ENCODE peak calls at places on chromosomes 4 and X, in six cellular contexts. F, I, J, H, Q and E are unnamed samples.

GRCh38 chrX:38987135-38987780 is 186.0 kb downstream of the MID1IP1 start:
- DNase-seq in F (no peak), I (no peak), J (no peak), H (no peak), Q (peak; percentile 9), E (no peak)

GRCh38 chrX:49848275-49848674 is 19.2 kb downstream of the PAGE4 start:
- DNase-seq in F (no peak), I (no peak), J (no peak), H (no peak), Q (no peak), E (no peak)

GRCh38 chrX:150905293-150905692 is 6.8 kb upstream of the CD99L2 start:
- DNase-seq in F (no peak), I (no peak), J (no peak), H (no peak), Q (no peak), E (no peak)

GRCh38 chr4:14100349-14100748 is 472.8 kb upstream of the BOD1L1 start:
- DNase-seq in F (no peak), I (peak; percentile 54), J (no peak), H (no peak), Q (no peak), E (peak; percentile 36)

GRCh38 chr4:156558365-156559025 is 413.1 kb downstream of the PDGFC start:
- DNase-seq in F (no peak), I (peak; percentile 56), J (no peak), H (no peak), Q (no peak), E (no peak)

GRCh38 chr4:147160908-147161513 is 215.3 kb upstream of the TTC29 start:
- DNase-seq in F (peak; percentile 19), I (peak; percentile 76), J (peak; percentile 78), H (no peak), Q (peak; percentile 16), E (peak; percentile 77)

GRCh38 chr4:113148925-113149324 is 99.5 kb downstream of the ANK2 start:
- DNase-seq in F (no peak), I (no peak), J (no peak), H (no peak), Q (peak; percentile 5), E (no peak)

GRCh38 chr4:47494124-47494430 is 9.0 kb downstream of the ATP10D start:
- DNase-seq in F (no peak), I (no peak), J (no peak), H (no peak), Q (no peak), E (no peak)

GRCh38 chrX:45711231-45711630 is 510.6 kb upstream of the DIPK2B start:
- DNase-seq in F (no peak), I (no peak), J (no peak), H (no peak), Q (no peak), E (no peak)

GRCh38 chr4:168942985-168943384 is 67.1 kb downstream of the CBR4 start:
- DNase-seq in F (no peak), I (peak; percentile 35), J (no peak), H (no peak), Q (no peak), E (no peak)

GRCh38 chr4:5524451-5524850 is 183.9 kb downstream of the EVC2 start:
- DNase-seq in F (no peak), I (no peak), J (no peak), H (no peak), Q (no peak), E (peak; percentile 5)

GRCh38 chrX:134782796-134783195 is 124.5 kb upstream of the PLAC1 start:
- DNase-seq in F (no peak), I (peak; percentile 54), J (peak; percentile 58), H (no peak), Q (no peak), E (peak; percentile 71)

GRCh38 chr4:15562114-15562513 is 92.4 kb downstream of the CC2D2A start:
- DNase-seq in F (no peak), I (no peak), J (no peak), H (no peak), Q (no peak), E (peak; percentile 22)

GRCh38 chr4:91502365-91502764 is 801.4 kb upstream of the GRID2 start:
- DNase-seq in F (no peak), I (no peak), J (peak; percentile 12), H (no peak), Q (peak; percentile 19), E (no peak)

GRCh38 chrX:154484255-154485149 is 1.9 kb downstream of the UBL4A start:
- DNase-seq in F (no peak), I (no peak), J (peak; percentile 40), H (no peak), Q (no peak), E (no peak)

GRCh38 chrX:30762754-30763153 is 109.5 kb downstream of the GK start:
- DNase-seq in F (no peak), I (no peak), J (no peak), H (no peak), Q (no peak), E (no peak)

GRCh38 chr4:45120163-45120562 is 393.8 kb upstream of the GNPDA2 start:
- DNase-seq in F (no peak), I (no peak), J (peak; percentile 54), H (no peak), Q (no peak), E (no peak)

GRCh38 chr4:77600521-77601451 is 4.8 kb upstream of the CXCL13 start:
- DNase-seq in F (no peak), I (peak; percentile 14), J (peak; percentile 62), H (no peak), Q (peak; percentile 38), E (peak; percentile 52)

GRCh38 chr4:169485791-169486742 is 126.3 kb downstream of the NEK1 start:
- DNase-seq in F (no peak), I (peak; percentile 76), J (peak; percentile 48), H (no peak), Q (peak; percentile 50), E (peak; percentile 81)

GRCh38 chr4:43410636-43411035 is 518.1 kb downstream of the GRXCR1 start:
- DNase-seq in F (no peak), I (no peak), J (no peak), H (no peak), Q (no peak), E (no peak)

GRCh38 chr4:2785613-2786012 is 7.3 kb upstream of the SH3BP2 start:
- DNase-seq in F (no peak), I (no peak), J (no peak), H (peak; percentile 16), Q (no peak), E (no peak)

GRCh38 chr4:120286813-120287212 is 220.2 kb upstream of the MAD2L1 start:
- DNase-seq in F (no peak), I (no peak), J (no peak), H (no peak), Q (no peak), E (no peak)

GRCh38 chrX:16882188-16882587 is 12.0 kb upstream of the RBBP7 start:
- DNase-seq in F (no peak), I (peak; percentile 24), J (peak; percentile 47), H (peak; percentile 12), Q (peak; percentile 34), E (peak; percentile 27)

GRCh38 chrX:123959281-123960063 is 2.0 kb upstream of the STAG2 start:
- DNase-seq in F (no peak), I (peak; percentile 62), J (peak; percentile 27), H (peak; percentile 37), Q (peak; percentile 28), E (peak; percentile 46)

GRCh38 chr4:137543650-137544049 is 11.4 kb upstream of the PCDH18 start:
- DNase-seq in F (no peak), I (no peak), J (no peak), H (no peak), Q (no peak), E (no peak)

GRCh38 chr4:183392377-183392776 is 52.1 kb upstream of the CDKN2AIP start:
- DNase-seq in F (no peak), I (no peak), J (no peak), H (no peak), Q (no peak), E (no peak)

GRCh38 chrX:69085826-69086225 is 79.4 kb downstream of the PJA1 start:
- DNase-seq in F (no peak), I (no peak), J (no peak), H (no peak), Q (no peak), E (no peak)
- TF ChIP-seq CTCF in F (no peak), I (no peak), J (no peak), H (no peak), Q (no peak), E (no peak)

DNA sequence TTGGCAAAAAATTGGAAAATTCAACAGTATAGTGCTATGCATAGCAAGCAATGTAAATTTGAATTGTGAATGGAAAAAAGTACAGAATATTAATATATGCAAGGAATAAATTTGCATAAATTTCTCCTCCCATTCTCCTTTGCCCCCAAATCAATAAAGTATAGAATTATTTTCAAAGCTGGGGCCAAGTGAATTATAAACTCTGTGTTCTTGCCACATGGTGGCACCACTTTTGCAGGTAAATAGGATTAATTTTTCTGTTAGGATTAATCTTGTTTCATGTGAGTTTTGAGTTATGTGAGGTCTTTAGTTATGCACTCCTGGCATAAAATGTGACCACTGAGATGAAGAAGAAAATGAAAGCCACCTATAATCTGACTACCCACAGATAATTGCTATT is 19.9 kb downstream of the COPS4 start:
- DNase-seq in F (no peak), I (no peak), J (no peak), H (no peak), Q (peak; percentile 7), E (peak; percentile 34)
- TF ChIP-seq CTCF in F (peak; percentile 21), I (peak; percentile 27), J (peak; percentile 55), H (no peak), Q (no peak), E (peak; percentile 45)

DNA sequence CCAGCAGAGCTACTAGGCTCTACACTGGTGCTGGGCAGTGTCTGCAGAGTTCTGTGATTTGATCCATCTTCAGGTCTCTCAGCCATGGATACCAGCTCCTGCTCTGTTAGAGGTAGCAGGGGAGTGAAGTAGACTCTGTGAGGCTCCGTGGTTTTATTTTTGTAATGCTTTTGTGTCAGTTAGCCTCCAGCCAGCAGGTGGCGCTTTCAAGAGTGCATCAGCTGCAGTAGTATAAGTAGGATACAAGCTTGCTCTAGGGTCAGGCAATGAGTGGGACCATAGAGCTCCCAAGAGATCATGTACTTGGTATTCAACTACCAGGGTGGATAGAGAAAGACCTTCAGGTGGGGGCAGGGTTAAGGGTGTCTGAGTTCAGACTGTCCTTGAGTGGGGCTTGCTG is 362.5 kb upstream of the TRAM1L1 start:
- DNase-seq in F (no peak), I (peak; percentile 40), J (no peak), H (no peak), Q (no peak), E (no peak)
- TF ChIP-seq CTCF in F (no peak), I (peak; percentile 48), J (no peak), H (no peak), Q (no peak), E (no peak)

GRCh38 chrX:10329984-10330383 is 173.2 kb downstream of the CLCN4 start:
- DNase-seq in F (no peak), I (no peak), J (no peak), H (no peak), Q (no peak), E (no peak)

GRCh38 chrX:10327651-10328050 is 170.9 kb downstream of the CLCN4 start:
- DNase-seq in F (no peak), I (peak; percentile 17), J (no peak), H (no peak), Q (peak; percentile 34), E (no peak)

GRCh38 chrX:10325606-10326005 is 168.8 kb downstream of the CLCN4 start:
- DNase-seq in F (no peak), I (peak; percentile 22), J (no peak), H (no peak), Q (no peak), E (peak; percentile 59)

DNA sequence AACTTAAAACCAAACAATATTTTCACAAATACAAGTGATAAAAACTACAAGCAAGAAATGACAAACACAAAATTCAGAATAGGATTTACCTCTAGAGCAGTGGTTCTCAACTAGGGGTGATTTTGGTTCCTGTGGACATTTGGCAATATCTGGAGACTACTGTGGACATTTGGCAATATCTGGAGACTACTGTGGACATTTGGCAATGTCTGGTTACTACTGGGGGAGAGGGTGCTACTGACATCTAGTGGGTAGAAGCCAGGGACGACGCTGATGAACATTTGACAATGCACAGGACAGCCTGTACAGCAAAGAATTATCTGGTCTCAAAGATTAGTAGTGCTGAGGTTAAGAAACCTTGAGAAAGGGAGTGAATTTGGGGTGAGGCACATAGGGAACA is 169.8 kb downstream of the CLCN4 start:
- DNase-seq in F (no peak), I (peak; percentile 23), J (no peak), H (no peak), Q (peak; percentile 30), E (peak; percentile 39)
- TF ChIP-seq CTCF in F (no peak), I (peak; percentile 38), J (peak; percentile 9), H (no peak), Q (no peak), E (peak; percentile 37)